ENCODE peak calls at places on chromosomes 11 and 22, in ten cellular contexts. D, V, C, M, H, K, F, R, E and P are unnamed samples.

GRCh38 chr11:94623120-94623735 is 56.1 kb downstream of the PIWIL4 start:
- DNase-seq in E (peak; percentile 78), K (no peak), D (peak; percentile 78), C (peak; percentile 82), R (peak; percentile 95), V (peak; percentile 74), H (peak; percentile 19), M (no peak), F (no peak), P (peak; percentile 60)

GRCh38 chr11:14414470-14415461 is 55.8 kb upstream of the RRAS2 start:
- DNase-seq in V (peak; percentile 49), E (peak; percentile 55), D (no peak), H (peak; percentile 66), K (no peak), M (no peak), C (no peak), R (no peak), F (no peak), P (no peak)

GRCh38 chr11:46697303-46697702 is 3.1 kb downstream of the ARHGAP1 start:
- DNase-seq in M (no peak), E (no peak), R (no peak), F (no peak), D (no peak), V (peak; percentile 16), K (no peak), H (no peak), C (no peak), P (no peak)

GRCh38 chr11:47004595-47005033 is 68.1 kb downstream of the CSTPP1 start:
- DNase-seq in K (peak; percentile 53), C (peak; percentile 19), M (peak; percentile 97), F (peak; percentile 33), H (no peak), D (no peak), R (peak; percentile 15), E (peak; percentile 98), V (peak; percentile 98), P (no peak)

GRCh38 chr11:94400075-94400838 is 962 bp downstream of the GPR83 start:
- DNase-seq in K (no peak), H (no peak), R (no peak), E (no peak), M (no peak), C (no peak), V (no peak), F (no peak), D (no peak), P (no peak)

GRCh38 chr22:44192098-44192810 is 11.5 kb downstream of the PARVG start:
- DNase-seq in R (peak; percentile 42), C (peak; percentile 56), M (peak; percentile 46), D (peak; percentile 36), F (no peak), V (peak; percentile 43), K (peak; percentile 72), E (no peak), H (peak; percentile 26), P (no peak)

GRCh38 chr11:73198677-73199076 is 19.4 kb upstream of the P2RY2 start:
- DNase-seq in H (no peak), E (no peak), C (peak; percentile 64), M (peak; percentile 17), R (no peak), F (no peak), K (no peak), V (no peak), D (peak; percentile 79), P (no peak)

GRCh38 chr11:12680246-12680939 is 6.2 kb downstream of the TEAD1 start:
- DNase-seq in E (peak; percentile 91), R (peak; percentile 84), C (peak; percentile 92), K (peak; percentile 88), H (no peak), V (peak; percentile 96), D (peak; percentile 82), M (peak; percentile 95), F (peak; percentile 18), P (peak; percentile 95)

GRCh38 chr11:18471995-18472394 is 16.3 kb downstream of the LDHAL6A start:
- DNase-seq in D (no peak), R (no peak), V (no peak), H (no peak), M (no peak), K (no peak), C (no peak), F (no peak), E (no peak), P (no peak)

GRCh38 chr11:97110376-97110775 is 720.6 kb downstream of the JRKL start:
- DNase-seq in R (no peak), K (no peak), E (no peak), C (no peak), H (no peak), D (no peak), V (no peak), M (no peak), F (no peak), P (no peak)

GRCh38 chr11:125902927-125903752 is at the start of gene PUS3:
- DNase-seq in M (peak; percentile 94), E (peak; percentile 78), H (peak; percentile 80), F (peak; percentile 79), V (peak; percentile 95), K (peak; percentile 95), D (peak; percentile 70), R (peak; percentile 90), C (peak; percentile 80), P (peak; percentile 90)

DNA sequence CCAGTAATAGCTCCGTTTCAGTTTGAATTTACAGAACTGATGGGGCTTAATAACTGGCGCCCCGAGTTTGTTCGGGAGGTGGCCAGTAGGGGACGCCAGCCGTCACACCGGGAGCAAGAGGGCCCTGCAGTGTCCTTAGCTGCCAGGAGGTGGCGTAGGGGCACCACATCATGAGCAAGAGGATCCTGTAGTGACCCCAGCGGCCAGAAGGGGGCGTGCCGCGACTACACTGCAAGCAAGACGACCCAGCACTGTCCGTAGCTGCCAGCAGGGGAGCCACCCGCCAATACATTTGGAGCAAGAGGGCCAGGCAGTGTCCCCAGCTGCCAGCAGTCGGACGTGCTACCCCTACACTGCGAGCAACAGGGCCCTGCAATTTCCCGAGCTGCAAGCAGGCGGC is 663.7 kb upstream of the B3GAT1 start:
- DNase-seq in M (no peak), C (peak; percentile 83), H (peak; percentile 9), F (peak; percentile 28), K (peak; percentile 80), E (peak; percentile 5), D (peak; percentile 82), V (peak; percentile 57), R (peak; percentile 67), P (peak; percentile 86)
- H3K4me1 ChIP-seq in M (no peaks in the 10 kb centered on the region), C (no peaks in the 10 kb centered on the region), H (no peaks in the 10 kb centered on the region), F (no peaks in the 10 kb centered on the region), K (no peaks in the 10 kb centered on the region), E (no peaks in the 10 kb centered on the region), D (no peaks in the 10 kb centered on the region), V (no peaks in the 10 kb centered on the region), R (no peaks in the 10 kb centered on the region), P (no peaks in the 10 kb centered on the region)

GRCh38 chr22:45262195-45262930 is 21.7 kb upstream of the KIAA0930 start:
- DNase-seq in V (no peak), K (no peak), M (no peak), R (no peak), C (no peak), F (no peak), H (no peak), E (no peak), D (no peak), P (no peak)

GRCh38 chr22:45265546-45265945 is 19.2 kb upstream of the UPK3A start:
- DNase-seq in H (no peak), D (no peak), F (no peak), R (no peak), M (no peak), V (no peak), K (no peak), E (no peak), C (no peak), P (no peak)

GRCh38 chr22:45262931-45263789 is 21.6 kb upstream of the UPK3A start:
- DNase-seq in V (peak; percentile 10), C (no peak), H (no peak), D (no peak), R (no peak), E (no peak), K (peak; percentile 61), F (no peak), M (no peak), P (no peak)

GRCh38 chr22:45261407-45262088 is 20.9 kb upstream of the KIAA0930 start:
- DNase-seq in M (no peak), V (no peak), R (no peak), C (no peak), K (no peak), H (no peak), E (no peak), D (no peak), F (no peak), P (no peak)

GRCh38 chr22:45263790-45264269 is 20.9 kb upstream of the UPK3A start:
- DNase-seq in R (no peak), C (peak; percentile 80), E (peak; percentile 84), D (no peak), M (peak; percentile 93), V (peak; percentile 94), H (no peak), F (no peak), K (peak; percentile 77), P (peak; percentile 72)
- H3K4me1 ChIP-seq in R (no peaks in the 10 kb centered on the region), C (peaks cover 12% of the 10 kb centered on the region), E (peaks cover 2% of the 10 kb centered on the region), D (peaks cover 17% of the 10 kb centered on the region), M (peaks cover 17% of the 10 kb centered on the region), V (peaks cover 3% of the 10 kb centered on the region), H (peaks cover 2% of the 10 kb centered on the region), F (no peaks in the 10 kb centered on the region), K (peaks cover 26% of the 10 kb centered on the region), P (no peaks in the 10 kb centered on the region)

DNA sequence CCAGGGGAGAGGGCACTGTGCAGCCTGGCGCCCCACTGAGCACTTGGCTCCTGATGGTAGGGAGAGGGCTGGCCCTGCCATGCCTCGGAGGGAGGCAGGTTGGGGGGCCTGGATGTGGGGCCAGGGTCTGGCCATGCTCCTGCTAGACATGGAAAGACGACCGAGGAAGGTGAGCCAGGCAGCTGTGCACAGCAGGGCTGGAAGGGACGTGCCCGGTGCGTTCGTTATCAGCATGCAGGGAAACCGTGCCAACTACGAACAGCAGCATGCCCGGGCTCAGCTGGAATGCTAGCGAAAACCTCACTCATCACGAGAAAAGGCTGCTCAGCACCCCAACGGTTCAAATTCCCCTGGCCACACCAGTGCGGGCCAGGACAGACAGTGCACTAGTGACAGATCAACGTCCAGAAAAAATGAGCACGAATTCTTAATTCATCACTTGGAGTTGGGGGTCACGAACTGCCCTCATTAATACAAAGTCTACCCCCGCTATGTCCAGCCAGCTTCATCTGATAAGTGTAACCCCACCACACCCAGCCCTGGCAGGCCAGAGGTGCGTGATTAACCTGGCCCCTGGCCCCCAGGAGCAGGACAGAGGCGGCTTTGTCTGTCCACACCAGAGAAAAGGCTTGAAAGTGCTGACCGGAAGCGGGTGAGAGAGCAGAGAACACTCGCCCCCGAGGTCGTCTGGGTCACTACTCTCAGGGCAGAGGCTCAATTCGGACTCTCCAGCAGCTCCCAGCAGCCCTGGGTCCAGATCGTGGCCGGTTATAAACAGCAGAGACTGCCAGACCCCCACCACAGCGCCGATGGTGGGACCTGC is 84.2 kb downstream of the CELSR1 start:
- DNase-seq in M (no peak), H (no peak), C (no peak), V (no peak), D (no peak), E (no peak), F (no peak), K (no peak), R (no peak), P (no peak)
- H3K4me1 ChIP-seq in M (no peaks in the 10 kb centered on the region), H (no peaks in the 10 kb centered on the region), C (peaks cover 30% of the 10 kb centered on the region), V (no peaks in the 10 kb centered on the region), D (peaks cover 15% of the 10 kb centered on the region), E (peaks cover 1% of the 10 kb centered on the region), F (no peaks in the 10 kb centered on the region), K (peaks cover 40% of the 10 kb centered on the region), R (peaks cover 27% of the 10 kb centered on the region), P (no peaks in the 10 kb centered on the region)

DNA sequence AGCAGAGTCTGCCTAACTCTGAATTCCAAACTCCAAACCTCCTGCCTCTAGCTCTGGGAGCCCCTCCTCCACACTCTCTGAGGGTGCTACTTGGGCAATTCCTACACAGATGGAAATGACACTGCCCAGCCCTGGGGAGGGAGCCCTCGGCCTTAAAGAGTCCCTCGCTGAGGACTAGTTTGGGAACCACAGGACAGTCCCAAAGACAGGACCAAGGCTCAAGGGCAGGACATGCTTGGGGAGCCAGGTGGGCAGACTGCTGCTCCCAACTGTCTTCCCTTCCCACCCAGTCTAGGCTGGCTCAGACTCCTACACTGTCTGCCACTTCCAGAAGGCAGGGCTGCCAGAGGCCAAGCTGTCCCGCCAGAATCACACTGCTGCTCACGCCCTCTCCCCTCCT is 9.9 kb downstream of the ARRB1 start:
- DNase-seq in R (no peak), D (no peak), K (no peak), E (no peak), C (no peak), F (no peak), H (no peak), M (peak; percentile 72), V (no peak), P (no peak)
- H3K4me1 ChIP-seq in R (peaks cover 29% of the 10 kb centered on the region), D (peaks cover 54% of the 10 kb centered on the region), K (peaks cover 100% of the 10 kb centered on the region), E (peaks cover 51% of the 10 kb centered on the region), C (peaks cover 84% of the 10 kb centered on the region), F (peaks cover 26% of the 10 kb centered on the region), H (peaks cover 98% of the 10 kb centered on the region), M (peaks cover 100% of the 10 kb centered on the region), V (peaks cover 40% of the 10 kb centered on the region), P (peaks cover 8% of the 10 kb centered on the region)